ENCODE peak calls at places on chromosomes 2 and 18, in nine cellular contexts. F, V, U, B, N, T, I, H and S are unnamed samples.

GRCh38 chr2:37471994-37472393 is 127.6 kb downstream of the QPCT start:
- DNase-seq in I (no peak), T (no peak), V (no peak), F (no peak), H (no peak), B (no peak), N (no peak), U (peak; percentile 28), S (no peak)

GRCh38 chr2:6181525-6182270 is 489.5 kb downstream of the SOX11 start:
- DNase-seq in F (no peak), H (no peak), N (peak; percentile 34), V (peak; percentile 2), B (no peak), U (peak; percentile 64), T (no peak), I (no peak), S (no peak)

GRCh38 chr2:8004250-8004681 is 677.6 kb upstream of the ID2 start:
- DNase-seq in F (no peak), V (no peak), N (peak; percentile 24), U (peak; percentile 38), B (no peak), I (no peak), H (no peak), T (peak; percentile 42), S (no peak)

GRCh38 chr2:33442528-33443069 is 33.9 kb upstream of the RASGRP3 start:
- DNase-seq in T (no peak), N (no peak), U (peak; percentile 78), B (no peak), I (no peak), H (no peak), V (no peak), F (no peak), S (no peak)

GRCh38 chr2:176098366-176099158 is 1.0 kb upstream of the HOXD12 start:
- DNase-seq in U (no peak), T (no peak), F (no peak), V (no peak), N (no peak), H (peak; percentile 66), B (no peak), I (no peak), S (no peak)

GRCh38 chr2:157336137-157336721 is 10.6 kb upstream of the ERMN start:
- DNase-seq in T (peak; percentile 66), V (peak; percentile 7), H (peak; percentile 82), F (peak; percentile 12), U (no peak), I (no peak), N (peak; percentile 56), B (peak; percentile 35), S (peak; percentile 38)

GRCh38 chr2:73920577-73921545 is 5.8 kb upstream of the DGUOK start:
- DNase-seq in V (peak; percentile 32), I (no peak), U (no peak), N (peak; percentile 42), H (peak; percentile 93), B (no peak), F (peak; percentile 25), T (peak; percentile 77), S (peak; percentile 9)

GRCh38 chr18:48798334-48799197 is 152.2 kb downstream of the SMAD7 start:
- DNase-seq in H (no peak), V (no peak), I (no peak), T (no peak), N (no peak), F (no peak), U (no peak), B (no peak), S (no peak)

GRCh38 chr2:80086831-80087230 is 217.7 kb downstream of the LRRTM1 start:
- DNase-seq in H (peak; percentile 5), T (no peak), V (no peak), I (no peak), U (peak; percentile 43), F (no peak), B (no peak), N (no peak), S (no peak)

GRCh38 chr2:120471166-120471565 is 125.2 kb downstream of the INHBB start:
- DNase-seq in U (no peak), T (no peak), H (no peak), B (no peak), I (no peak), N (no peak), V (no peak), F (no peak), S (no peak)

GRCh38 chr2:181991171-181991885 is 5.7 kb downstream of the PPP1R1C start:
- DNase-seq in I (no peak), N (peak; percentile 57), F (no peak), U (no peak), V (no peak), B (no peak), H (no peak), T (peak; percentile 9), S (no peak)

GRCh38 chr18:8962906-8963635 is 139.4 kb upstream of the NDUFV2 start:
- DNase-seq in T (no peak), F (no peak), H (no peak), V (no peak), I (no peak), B (no peak), U (no peak), N (no peak), S (no peak)

GRCh38 chr2:72081450-72081849 is 66.2 kb downstream of the CYP26B1 start:
- DNase-seq in N (no peak), T (no peak), I (no peak), U (no peak), V (peak; percentile 31), B (no peak), F (no peak), H (no peak), S (no peak)

GRCh38 chr18:67805261-67805660 is 288.7 kb upstream of the DSEL start:
- DNase-seq in V (no peak), F (no peak), B (no peak), H (peak; percentile 46), N (no peak), I (no peak), U (no peak), T (no peak), S (no peak)

GRCh38 chr2:140187086-140187485 is 1406.9 kb upstream of the NXPH2 start:
- DNase-seq in T (no peak), U (no peak), F (no peak), B (no peak), I (no peak), H (no peak), N (no peak), V (no peak), S (no peak)

GRCh38 chr2:229408356-229408755 is 137.3 kb upstream of the PID1 start:
- DNase-seq in U (peak; percentile 92), V (peak; percentile 77), B (no peak), N (no peak), F (no peak), T (no peak), H (peak; percentile 51), I (no peak), S (no peak)

GRCh38 chr2:241612156-241613017 is 24.6 kb downstream of the THAP4 start:
- DNase-seq in I (no peak), U (no peak), F (no peak), V (no peak), N (no peak), H (no peak), B (no peak), T (no peak), S (no peak)